ENCODE peak calls at places on chromosomes 11 and 22, in ten cellular contexts. A is neural progenitor cell; K is Calu3; R is spleen; P is AG09309; Y is GM10248; J is endothelial cell; F is coronary artery; T is heart left ventricle; L is CD8-positive, alpha-beta T cell. V is an unnamed sample.

GRCh38 chr11:67406969-67407699 is 3.3 kb downstream of the TBC1D10C start:
- DNase-seq in A (no peak), K (no peak), R (peak; percentile 83), P (no peak), Y (no peak), J (no peak), F (no peak), T (no peak), L (peak; percentile 43), V (no peak)

GRCh38 chr11:11979487-11980117 is 28.8 kb downstream of the DKK3 start:
- DNase-seq in A (no peak), K (peak; percentile 13), R (no peak), P (no peak), Y (no peak), J (no peak), F (peak; percentile 84), T (peak; percentile 56), L (no peak), V (peak; percentile 12)

GRCh38 chr11:67504950-67505561 is at the start of gene PITPNM1:
- DNase-seq in A (peak; percentile 86), K (peak; percentile 81), R (peak; percentile 97), P (no peak), Y (peak; percentile 89), J (peak; percentile 38), F (peak; percentile 85), T (peak; percentile 89), L (peak; percentile 77), V (peak; percentile 76)

GRCh38 chr11:63609971-63610580 is 4.2 kb downstream of the PLAAT3 start:
- DNase-seq in A (no peak), K (peak; percentile 36), R (no peak), P (no peak), Y (no peak), J (no peak), F (peak; percentile 68), T (no peak), L (no peak), V (no peak)

GRCh38 chr11:119320593-119321524 is 3.9 kb upstream of the MCAM start:
- DNase-seq in A (peak; percentile 71), K (peak; percentile 23), R (peak; percentile 90), P (no peak), Y (peak; percentile 85), J (peak; percentile 63), F (peak; percentile 85), T (peak; percentile 82), L (peak; percentile 48), V (no peak)

GRCh38 chr11:121595717-121596156 is 143.0 kb upstream of the SORL1-AS1 start:
- DNase-seq in A (no peak), K (no peak), R (no peak), P (peak; percentile 100), Y (no peak), J (no peak), F (no peak), T (no peak), L (no peak), V (no peak)

GRCh38 chr11:120061761-120062560 is 76.0 kb downstream of the TRIM29 start:
- DNase-seq in A (peak; percentile 89), K (no peak), R (no peak), P (no peak), Y (no peak), J (no peak), F (peak; percentile 59), T (no peak), L (no peak), V (no peak)

GRCh38 chr11:1336836-1337646 is 27.6 kb upstream of the TOLLIP start:
- DNase-seq in A (peak; percentile 69), K (no peak), R (peak; percentile 93), P (no peak), Y (no peak), J (peak; percentile 26), F (peak; percentile 82), T (peak; percentile 50), L (peak; percentile 40), V (peak; percentile 49)

GRCh38 chr11:6646040-6646439 is 9.6 kb downstream of the DCHS1 start:
- DNase-seq in A (no peak), K (no peak), R (peak; percentile 85), P (no peak), Y (no peak), J (no peak), F (peak; percentile 78), T (peak; percentile 84), L (no peak), V (no peak)

GRCh38 chr22:45612451-45612901 is 59.2 kb upstream of the ATXN10 start:
- DNase-seq in A (no peak), K (no peak), R (no peak), P (peak; percentile 55), Y (no peak), J (no peak), F (no peak), T (peak; percentile 45), L (peak; percentile 26), V (peak; percentile 60)

GRCh38 chr11:60872124-60872951 is 5.0 kb downstream of the ZP1 start:
- DNase-seq in A (no peak), K (no peak), R (peak; percentile 45), P (no peak), Y (no peak), J (no peak), F (no peak), T (peak; percentile 72), L (no peak), V (no peak)

GRCh38 chr11:67670316-67671210 is 3.9 kb downstream of the ALDH3B2 start:
- DNase-seq in A (no peak), K (no peak), R (no peak), P (no peak), Y (no peak), J (no peak), F (no peak), T (no peak), L (no peak), V (no peak)

GRCh38 chr11:10315083-10315482 is 10.2 kb downstream of the ADM start:
- DNase-seq in A (no peak), K (no peak), R (no peak), P (no peak), Y (no peak), J (no peak), F (no peak), T (no peak), L (no peak), V (no peak)

GRCh38 chr11:69778373-69778772 is 3.2 kb upstream of the FGF4 start:
- DNase-seq in A (no peak), K (no peak), R (no peak), P (no peak), Y (no peak), J (no peak), F (no peak), T (no peak), L (no peak), V (no peak)

GRCh38 chr11:63920126-63920869 is 3.3 kb upstream of the RCOR2 start:
- DNase-seq in A (peak; percentile 76), K (no peak), R (no peak), P (no peak), Y (no peak), J (peak; percentile 30), F (peak; percentile 89), T (peak; percentile 89), L (no peak), V (no peak)

GRCh38 chr22:37492428-37493344 is 6.5 kb upstream of the MFNG start:
- DNase-seq in A (peak; percentile 70), K (peak; percentile 52), R (no peak), P (peak; percentile 20), Y (peak; percentile 75), J (peak; percentile 60), F (no peak), T (no peak), L (peak; percentile 62), V (peak; percentile 26)
- TF ChIP-seq CTCF in A (peak; percentile 64), K (peak; percentile 56), R (peak; percentile 52), P (peak; percentile 67), Y (peak; percentile 49), J (peak; percentile 42), F (no peak), T (peak; percentile 39), L (peak; percentile 42), V (peak; percentile 39)

GRCh38 chr11:82675838-82676237 is 57.8 kb downstream of the FAM181B start:
- DNase-seq in A (no peak), K (no peak), R (no peak), P (no peak), Y (no peak), J (no peak), F (no peak), T (no peak), L (no peak), V (no peak)

GRCh38 chr11:82671451-82671850 is 62.2 kb downstream of the FAM181B start:
- DNase-seq in A (no peak), K (no peak), R (no peak), P (no peak), Y (no peak), J (no peak), F (no peak), T (no peak), L (no peak), V (no peak)

GRCh38 chr11:82682003-82682751 is 51.5 kb downstream of the FAM181B start:
- DNase-seq in A (peak; percentile 73), K (peak; percentile 9), R (no peak), P (peak; percentile 57), Y (no peak), J (no peak), F (no peak), T (peak; percentile 19), L (no peak), V (no peak)

GRCh38 chr11:82680252-82680651 is 53.4 kb downstream of the FAM181B start:
- DNase-seq in A (no peak), K (no peak), R (no peak), P (peak; percentile 33), Y (no peak), J (no peak), F (no peak), T (no peak), L (no peak), V (no peak)

GRCh38 chr11:82676483-82677094 is 57.1 kb downstream of the FAM181B start:
- DNase-seq in A (no peak), K (no peak), R (no peak), P (no peak), Y (no peak), J (no peak), F (no peak), T (no peak), L (no peak), V (no peak)
- TF ChIP-seq CTCF in A (peak; percentile 43), K (no peak), R (no peak), P (peak; percentile 39), Y (peak; percentile 34), J (peak; percentile 69), F (peak; percentile 21), T (peak; percentile 51), L (peak; percentile 35), V (no peak)

GRCh38 chr11:41498726-41499125 is 39.3 kb upstream of the LRRC4C start:
- DNase-seq in A (no peak), K (no peak), R (no peak), P (no peak), Y (no peak), J (no peak), F (no peak), T (no peak), L (no peak), V (no peak)
- TF ChIP-seq CTCF in A (peak; percentile 60), K (no peak), R (peak; percentile 9), P (no peak), Y (no peak), J (peak; percentile 49), F (no peak), T (no peak), L (no peak), V (no peak)

DNA sequence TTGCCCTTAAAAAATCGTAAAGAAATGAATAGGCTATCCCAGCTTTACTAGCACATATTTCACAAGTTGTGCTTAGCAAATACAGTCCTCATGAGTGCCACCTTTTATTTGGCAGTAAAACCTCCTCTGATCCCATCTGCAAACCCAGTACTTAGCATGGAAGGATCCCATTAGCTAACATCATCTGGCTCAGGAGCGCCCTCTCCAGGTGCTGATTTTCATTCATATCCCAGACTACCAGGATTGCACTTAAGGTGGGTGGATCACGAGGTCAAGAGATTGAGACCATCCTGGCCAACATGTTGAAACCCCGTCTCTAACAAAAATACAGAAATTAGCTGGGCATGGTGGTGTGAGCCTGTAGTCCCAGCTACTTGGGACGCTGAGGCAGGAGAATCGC is 76.1 kb upstream of the PAX6 start:
- DNase-seq in A (peak; percentile 37), K (no peak), R (no peak), P (no peak), Y (no peak), J (no peak), F (no peak), T (no peak), L (no peak), V (no peak)
- TF ChIP-seq CTCF in A (peak; percentile 49), K (no peak), R (no peak), P (no peak), Y (peak; percentile 10), J (peak; percentile 15), F (no peak), T (no peak), L (no peak), V (no peak)

V was measured in natural killer cell.